ENCODE peak calls at places on chromosomes 5 and 9, in nine cellular contexts. G is kidney tubule cell, J is mucosa of descending colon, P is SIG-M5, A is fibroblast of the conjunctiva, H is GM13977, R is M059J, Y is activated T-helper 1 cell treated with Interleukin-2 at 50 U/mL for 16 hours, B is psoas muscle. V is an unnamed sample.

GRCh38 chr9:31608413-31608812 is 776.0 kb upstream of the ACO1 start:
- DNase-seq in G (peak; percentile 28), J (no peak), P (no peak), A (peak; percentile 14), H (no peak), R (peak; percentile 33), Y (no peak), B (no peak), V (no peak)

GRCh38 chr5:1468629-1469527 is 23.6 kb upstream of the SLC6A3 start:
- DNase-seq in G (no peak), J (peak; percentile 13), P (no peak), A (no peak), H (no peak), R (no peak), Y (no peak), B (no peak), V (no peak)

GRCh38 chr5:133944263-133945230 is 23.9 kb downstream of the C5orf15 start:
- DNase-seq in G (peak; percentile 76), J (no peak), P (no peak), A (peak; percentile 33), H (peak; percentile 57), R (peak; percentile 57), Y (no peak), B (no peak), V (no peak)

GRCh38 chr5:90226433-90227099 is 183.0 kb downstream of the CETN3 start:
- DNase-seq in G (no peak), J (peak; percentile 44), P (no peak), A (no peak), H (no peak), R (no peak), Y (no peak), B (no peak), V (no peak)

GRCh38 chr5:147310059-147310704 is 75.4 kb downstream of the STK32A start:
- DNase-seq in G (peak; percentile 97), J (peak; percentile 88), P (no peak), A (peak; percentile 20), H (no peak), R (peak; percentile 94), Y (no peak), B (peak; percentile 62), V (no peak)

GRCh38 chr5:151293624-151294023 is 9.9 kb downstream of the SLC36A3 start:
- DNase-seq in G (no peak), J (no peak), P (no peak), A (no peak), H (no peak), R (no peak), Y (no peak), B (no peak), V (no peak)

GRCh38 chr5:180825768-180826525 is 23.3 kb upstream of the MGAT1 start:
- DNase-seq in G (peak; percentile 97), J (no peak), P (no peak), A (no peak), H (no peak), R (peak; percentile 90), Y (no peak), B (peak; percentile 58), V (no peak)

GRCh38 chr9:6842584-6842947 is 84.8 kb downstream of the KDM4C start:
- DNase-seq in G (peak; percentile 26), J (no peak), P (no peak), A (no peak), H (no peak), R (peak; percentile 69), Y (no peak), B (no peak), V (no peak)

GRCh38 chr5:143164557-143164956 is 238.9 kb downstream of the NR3C1 start:
- DNase-seq in G (peak; percentile 29), J (no peak), P (no peak), A (no peak), H (no peak), R (no peak), Y (no peak), B (no peak), V (no peak)

GRCh38 chr9:30765318-30765717 is 1619.1 kb upstream of the ACO1 start:
- DNase-seq in G (no peak), J (no peak), P (no peak), A (no peak), H (no peak), R (no peak), Y (no peak), B (no peak), V (no peak)